ENCODE peak calls at places on chromosomes 6 and 20, in four cellular contexts. T, J, W and R are unnamed samples.
A peak's percentile ranks its signal among the peaks of the same experiment; 100 is the strongest.

GRCh38 chr20:49989234-49990065 is 6.7 kb downstream of the SNAI1 start:
- DNase-seq in T (peak; percentile 54), J (no peak), W (no peak), R (no peak)

GRCh38 chr6:1599469-1599868 is 10.2 kb upstream of the FOXC1 start:
- DNase-seq in J (no peak), T (no peak), W (no peak), R (no peak)

GRCh38 chr20:2652724-2653510 is 485 bp downstream of the NOP56 start:
- DNase-seq in W (peak; percentile 64), J (no peak), T (peak; percentile 36), R (peak; percentile 27)

GRCh38 chr20:4297141-4297826 is 281.9 kb upstream of the RNF24 start:
- DNase-seq in T (no peak), J (no peak), W (no peak), R (no peak)

GRCh38 chr20:63156221-63156671 is 59.7 kb downstream of the YTHDF1 start:
- DNase-seq in T (no peak), J (no peak), W (no peak), R (no peak)

GRCh38 chr6:30768634-30769087 is 24.3 kb upstream of the IER3 start:
- DNase-seq in J (peak; percentile 18), T (no peak), W (no peak), R (no peak)

GRCh38 chr6:149249370-149250357 is 67.8 kb upstream of the TAB2 start:
- DNase-seq in W (no peak), J (no peak), T (no peak), R (no peak)

GRCh38 chr6:110520188-110520956 is 44.0 kb upstream of the SLC22A16 start:
- DNase-seq in W (no peak), J (no peak), T (peak; percentile 30), R (no peak)

GRCh38 chr6:31629014-31629413 is 8.5 kb downstream of the PRRC2A start:
- DNase-seq in W (no peak), J (no peak), T (no peak), R (no peak)

GRCh38 chr20:62628691-62629090 is 13.6 kb upstream of the SLCO4A1 start:
- DNase-seq in T (no peak), J (no peak), W (no peak), R (no peak)

GRCh38 chr6:53067307-53067706 is 2.1 kb downstream of the FBXO9 start:
- DNase-seq in J (no peak), W (no peak), T (no peak), R (no peak)

GRCh38 chr6:159483259-159483658 is 209.8 kb downstream of the SOD2 start:
- DNase-seq in W (no peak), J (no peak), T (no peak), R (no peak)

GRCh38 chr6:12927746-12928145 is 211.2 kb downstream of the PHACTR1 start:
- DNase-seq in W (no peak), J (no peak), T (no peak), R (no peak)

GRCh38 chr20:62578294-62578897 is 63.9 kb upstream of the SLCO4A1 start:
- DNase-seq in J (no peak), T (no peak), W (peak; percentile 35), R (no peak)

GRCh38 chr20:9789136-9789535 is 49.7 kb downstream of the PAK5 start:
- DNase-seq in J (no peak), T (no peak), W (no peak), R (no peak)

GRCh38 chr6:134464690-134465411 is 146.9 kb upstream of the SGK1 start:
- DNase-seq in W (no peak), J (no peak), T (no peak), R (peak; percentile 54)

GRCh38 chr20:34515484-34516037 is 661 bp upstream of the DYNLRB1 start:
- DNase-seq in J (peak; percentile 76), W (no peak), T (peak; percentile 88), R (no peak)

GRCh38 chr20:49675368-49676151 is 38.1 kb downstream of the B4GALT5 start:
- DNase-seq in J (no peak), W (no peak), T (no peak), R (no peak)

GRCh38 chr6:70135219-70135769 is 167.6 kb downstream of the COL9A1 start:
- DNase-seq in J (no peak), W (no peak), T (no peak), R (no peak)

GRCh38 chr6:108581932-108582500 is 21.3 kb downstream of the FOXO3 start:
- DNase-seq in J (no peak), T (no peak), W (peak; percentile 37), R (no peak)

GRCh38 chr20:8304124-8304800 is 172.2 kb downstream of the PLCB1 start:
- DNase-seq in W (no peak), J (no peak), T (peak; percentile 57), R (no peak)

GRCh38 chr6:161266866-161267265 is 7.0 kb downstream of the AGPAT4 start:
- DNase-seq in T (no peak), J (no peak), W (no peak), R (no peak)

GRCh38 chr6:30206799-30207618 is 6.2 kb downstream of the TRIM26 start:
- DNase-seq in J (no peak), T (peak; percentile 58), W (no peak), R (no peak)

GRCh38 chr20:4887586-4887985 is 113.7 kb downstream of the SLC23A2 start:
- DNase-seq in T (no peak), W (no peak), J (no peak), R (no peak)

GRCh38 chr6:21359926-21360325 is 233.6 kb upstream of the SOX4 start:
- DNase-seq in T (no peak), W (no peak), J (no peak), R (no peak)

GRCh38 chr6:27752038-27752885 is 159.9 kb downstream of the OR2B2 start:
- DNase-seq in W (peak; percentile 82), T (peak; percentile 84), J (peak; percentile 48), R (peak; percentile 89)

GRCh38 chr6:47165918-47166317 is 123.8 kb upstream of the ADGRF1 start:
- DNase-seq in W (no peak), T (no peak), J (no peak), R (peak; percentile 44)

GRCh38 chr6:155985660-155986138 is 530.1 kb upstream of the NOX3 start:
- DNase-seq in J (no peak), W (no peak), T (no peak), R (peak; percentile 14)

GRCh38 chr6:155117266-155117665 is 122.2 kb downstream of the TIAM2 start:
- DNase-seq in W (no peak), T (no peak), J (no peak), R (no peak)

GRCh38 chr20:11219192-11219591 is 545.4 kb upstream of the JAG1 start:
- DNase-seq in T (no peak), W (no peak), J (no peak), R (no peak)

GRCh38 chr20:34254979-34255378 is 13.8 kb downstream of the ASIP start:
- DNase-seq in J (no peak), T (no peak), W (no peak), R (no peak)

GRCh38 chr6:75130784-75131183 is 75.1 kb downstream of the COL12A1 start:
- DNase-seq in T (no peak), J (no peak), W (no peak), R (no peak)

GRCh38 chr6:136586295-136586694 is 36.1 kb upstream of the MAP7 start:
- DNase-seq in J (no peak), T (no peak), W (no peak), R (no peak)

GRCh38 chr20:31570021-31570463 is 35.0 kb upstream of the ID1 start:
- DNase-seq in J (no peak), W (no peak), T (no peak), R (no peak)

GRCh38 chr6:107607109-107607508 is 117.2 kb downstream of the SOBP start:
- DNase-seq in T (no peak), J (no peak), W (peak; percentile 26), R (no peak)

GRCh38 chr6:89081129-89081422 is 525 bp downstream of the PNRC1 start:
- DNase-seq in T (no peak), J (no peak), W (no peak), R (no peak)

GRCh38 chr6:34656378-34657036 is 40.1 kb downstream of the ILRUN start:
- DNase-seq in W (peak; percentile 87), T (no peak), J (peak; percentile 60), R (peak; percentile 66)

GRCh38 chr6:64289946-64290345 is 654.3 kb downstream of the PHF3 start:
- DNase-seq in J (no peak), W (no peak), T (no peak), R (no peak)

GRCh38 chr20:64129146-64129782 is 21.9 kb upstream of the NPBWR2 start:
- DNase-seq in J (no peak), T (no peak), W (no peak), R (no peak)